ENCODE peak calls at places on chromosome 13, in four cellular contexts. M is SK-N-SH, U is K562, T is HepG2. R is an unnamed sample.

GRCh38 chr13:109700176-109700575 is 86.2 kb downstream of the IRS2 start:
- DNase-seq in M (peak; percentile 87), U (peak; percentile 75), T (no peak), R (no peak)

GRCh38 chr13:109331898-109332297 is 454.5 kb downstream of the IRS2 start:
- DNase-seq in M (peak; percentile 50), U (no peak), T (no peak), R (no peak)

GRCh38 chr13:23753523-23753922 is 135.7 kb downstream of the MIPEP start:
- DNase-seq in M (no peak), U (no peak), T (peak; percentile 90), R (no peak)

GRCh38 chr13:36094478-36094877 is 36.7 kb downstream of the DCLK1 start:
- DNase-seq in M (no peak), U (no peak), T (no peak), R (no peak)

GRCh38 chr13:91280806-91281205 is 66.7 kb upstream of the MIR17HG start:
- DNase-seq in M (no peak), U (no peak), T (no peak), R (no peak)

GRCh38 chr13:50334944-50335343 is 319.7 kb downstream of the KCNRG start:
- DNase-seq in M (no peak), U (peak; percentile 30), T (peak; percentile 50), R (no peak)

GRCh38 chr13:101919541-101920306 is 467.2 kb downstream of the ITGBL1 start:
- DNase-seq in M (peak; percentile 6), U (no peak), T (no peak), R (no peak)

GRCh38 chr13:64633948-64634347 is 2596.2 kb downstream of the PCDH9 start:
- DNase-seq in M (no peak), U (no peak), T (no peak), R (no peak)

GRCh38 chr13:19067767-19068166 is 113.9 kb downstream of the TUBA3C start:
- DNase-seq in M (no peak), U (no peak), T (no peak), R (no peak)

GRCh38 chr13:38417241-38417640 is 67.6 kb downstream of the UFM1 start:
- DNase-seq in M (no peak), U (no peak), T (no peak), R (no peak)

GRCh38 chr13:101945435-101945834 is 456.4 kb downstream of the FGF14 start:
- DNase-seq in M (no peak), U (no peak), T (no peak), R (no peak)

GRCh38 chr13:41004875-41005693 is 14.0 kb downstream of the ELF1 start:
- DNase-seq in M (no peak), U (peak; percentile 26), T (no peak), R (no peak)

GRCh38 chr13:112103971-112104872 is 37.3 kb downstream of the SOX1 start:
- DNase-seq in M (no peak), U (no peak), T (no peak), R (no peak)

GRCh38 chr13:51033431-51034185 is 77.5 kb downstream of the C13orf42 start:
- DNase-seq in M (no peak), U (no peak), T (no peak), R (no peak)

GRCh38 chr13:51000058-51000457 is 90.5 kb downstream of the RNASEH2B start:
- DNase-seq in M (no peak), U (no peak), T (no peak), R (no peak)

GRCh38 chr13:110610955-110611595 is 4.3 kb upstream of the NAXD start:
- DNase-seq in M (no peak), U (no peak), T (no peak), R (no peak)

GRCh38 chr13:109605846-109606245 is 180.5 kb downstream of the IRS2 start:
- DNase-seq in M (no peak), U (no peak), T (no peak), R (no peak)

GRCh38 chr13:24709186-24709913 is 29.1 kb downstream of the ATP12A start:
- DNase-seq in M (no peak), U (no peak), T (no peak), R (no peak)

GRCh38 chr13:54733639-54734038 is 1705.0 kb downstream of the OLFM4 start:
- DNase-seq in M (no peak), U (no peak), T (peak; percentile 3), R (no peak)

GRCh38 chr13:107867701-107868661 is 347.4 kb downstream of the LIG4 start:
- DNase-seq in M (peak; percentile 87), U (peak; percentile 85), T (no peak), R (no peak)

GRCh38 chr13:25213716-25214115 is 41.6 kb upstream of the AMER2 start:
- DNase-seq in M (no peak), U (no peak), T (no peak), R (no peak)

GRCh38 chr13:24348385-24348784 is 39.0 kb downstream of the C1QTNF9 start:
- DNase-seq in M (no peak), U (no peak), T (no peak), R (no peak)

GRCh38 chr13:25819856-25820530 is 231.8 kb downstream of the SHISA2 start:
- DNase-seq in M (no peak), U (no peak), T (no peak), R (no peak)

GRCh38 chr13:71149498-71150363 is 717.3 kb downstream of the DACH1 start:
- DNase-seq in M (no peak), U (no peak), T (no peak), R (no peak)
- TF ChIP-seq ELF1 in M (no peak), U (no peak), T (no peak), R (no peak)

GRCh38 chr13:44237276-44237767 is 136.3 kb upstream of the SERP2 start:
- DNase-seq in M (peak; percentile 24), U (no peak), T (no peak), R (no peak)
- H3K27ac ChIP-seq in M (peak overlapping the region; percentile 69), U (no peak overlapping the region), T (no peak overlapping the region), R (no peak overlapping the region)

DNA sequence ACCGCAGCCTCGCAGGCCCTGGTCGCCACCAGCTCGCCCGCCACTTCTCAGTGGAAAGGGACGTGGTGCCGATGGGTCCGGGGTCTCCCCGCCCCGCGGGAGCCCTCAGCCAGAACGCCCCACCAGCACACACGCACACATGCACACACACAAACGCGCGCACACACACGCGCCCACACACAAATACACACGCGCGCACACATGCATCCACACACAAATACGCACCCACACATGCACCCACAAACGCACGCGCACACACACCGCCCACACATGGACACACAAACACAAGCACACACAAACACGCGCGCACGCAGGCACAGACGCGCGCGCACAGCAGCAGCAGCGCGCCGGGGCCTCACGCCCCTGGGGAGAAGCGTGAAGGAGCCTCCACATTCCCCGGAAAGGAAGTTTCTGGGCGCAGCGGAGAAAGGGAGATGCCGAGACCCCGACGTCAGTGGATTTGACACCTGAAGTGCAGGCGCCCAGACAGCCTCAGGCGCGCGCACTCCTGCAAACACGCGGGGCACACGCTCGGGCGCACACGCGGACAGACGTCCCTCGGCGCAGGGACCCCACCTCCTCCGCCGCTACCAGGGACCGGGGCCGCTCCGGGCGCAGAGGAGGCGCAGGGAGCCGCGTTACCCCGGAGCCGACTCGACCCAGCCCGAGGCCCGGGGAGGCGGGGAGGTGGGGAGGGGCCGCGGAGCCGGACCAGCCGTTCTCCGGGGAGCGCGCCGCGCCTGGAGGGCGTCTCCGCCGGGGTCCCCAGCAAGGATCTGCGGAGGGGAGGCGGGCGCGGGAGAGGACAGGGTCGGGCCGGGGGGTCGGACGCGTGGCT is 623 bp downstream of the RASA3 start:
- DNase-seq in M (peak; percentile 80), U (peak; percentile 51), T (no peak), R (no peak)
- TF ChIP-seq ELF1 in M (no peak), U (no peak), T (no peak), R (no peak)

DNA sequence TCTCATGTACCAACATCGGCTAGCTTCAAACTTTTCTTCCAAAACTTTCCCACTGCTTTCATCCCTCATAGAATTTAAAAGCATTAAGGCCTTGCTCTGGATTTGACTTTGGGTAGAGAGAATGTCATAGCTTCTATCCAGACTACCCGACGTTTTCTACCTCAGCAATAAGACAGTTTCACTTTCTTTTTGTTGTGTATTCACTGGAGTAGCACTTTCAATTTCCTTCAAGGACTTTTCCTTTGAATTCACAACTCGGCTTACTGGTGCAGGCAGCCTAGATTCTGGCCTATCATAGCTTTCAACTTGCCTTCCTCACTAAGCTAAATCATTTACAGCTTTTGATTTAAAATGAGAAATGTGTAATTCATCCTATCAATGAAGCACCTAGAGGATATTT is 420.4 kb upstream of the GPC6 start:
- DNase-seq in M (no peak), U (no peak), T (no peak), R (no peak)
- H3K27ac ChIP-seq in M (no peak overlapping the region), U (no peak overlapping the region), T (no peak overlapping the region), R (no peak overlapping the region)

DNA sequence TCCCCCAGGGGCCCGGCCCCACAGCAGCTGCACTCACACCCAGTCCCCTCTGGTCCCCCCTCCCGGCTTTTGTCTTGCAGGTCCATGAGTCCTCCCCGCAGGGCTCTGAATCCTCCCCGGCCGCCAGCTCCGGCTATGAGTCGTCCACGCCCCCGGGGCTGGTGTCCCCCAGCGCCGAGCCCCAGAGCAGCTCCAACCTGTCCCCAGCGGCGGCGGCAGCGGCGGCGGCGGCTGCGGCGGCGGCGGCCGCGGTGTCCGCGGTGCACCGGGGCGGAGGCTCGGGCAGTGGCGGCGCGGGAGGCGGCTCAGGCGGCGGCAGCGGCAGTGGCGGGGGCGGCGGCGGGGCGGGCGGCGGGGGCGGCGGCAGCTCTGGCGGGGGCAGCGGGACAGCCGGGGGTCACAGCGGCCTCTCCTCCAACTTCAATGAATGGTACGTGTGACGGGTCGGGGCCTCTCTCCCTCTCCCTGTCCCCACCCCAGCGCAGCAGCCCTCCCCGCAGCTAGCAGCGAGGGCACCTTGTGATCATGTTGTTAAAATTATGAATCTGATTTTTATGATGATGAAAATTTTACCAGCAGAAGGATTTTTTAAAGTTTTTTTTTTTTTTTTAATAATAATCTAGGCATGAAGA is 3.8 kb downstream of the ZIC2 start:
- DNase-seq in M (no peak), U (no peak), T (no peak), R (no peak)
- TF ChIP-seq ELF1 in M (no peak), U (no peak), T (no peak), R (no peak)

GRCh38 chr13:33213024-33213795 is 72.3 kb downstream of the STARD13 start:
- DNase-seq in M (no peak), U (no peak), T (peak; percentile 46), R (no peak)
- H3K27ac ChIP-seq in M (peak overlapping the region; percentile 63), U (no peak overlapping the region), T (no peak overlapping the region), R (no peak overlapping the region)

GRCh38 chr13:30466358-30466714 is 600 bp upstream of the HMGB1 start:
- DNase-seq in M (no peak), U (no peak), T (no peak), R (no peak)

GRCh38 chr13:30465541-30466357 is at the start of gene HMGB1:
- DNase-seq in M (peak; percentile 88), U (peak; percentile 95), T (peak; percentile 98), R (peak; percentile 98)

GRCh38 chr13:30464496-30465351 is 1.0 kb downstream of the HMGB1 start:
- DNase-seq in M (peak; percentile 90), U (peak; percentile 65), T (peak; percentile 65), R (no peak)

GRCh38 chr13:30466841-30467252 is 1.1 kb upstream of the HMGB1 start:
- DNase-seq in M (no peak), U (peak; percentile 17), T (no peak), R (no peak)

DNA sequence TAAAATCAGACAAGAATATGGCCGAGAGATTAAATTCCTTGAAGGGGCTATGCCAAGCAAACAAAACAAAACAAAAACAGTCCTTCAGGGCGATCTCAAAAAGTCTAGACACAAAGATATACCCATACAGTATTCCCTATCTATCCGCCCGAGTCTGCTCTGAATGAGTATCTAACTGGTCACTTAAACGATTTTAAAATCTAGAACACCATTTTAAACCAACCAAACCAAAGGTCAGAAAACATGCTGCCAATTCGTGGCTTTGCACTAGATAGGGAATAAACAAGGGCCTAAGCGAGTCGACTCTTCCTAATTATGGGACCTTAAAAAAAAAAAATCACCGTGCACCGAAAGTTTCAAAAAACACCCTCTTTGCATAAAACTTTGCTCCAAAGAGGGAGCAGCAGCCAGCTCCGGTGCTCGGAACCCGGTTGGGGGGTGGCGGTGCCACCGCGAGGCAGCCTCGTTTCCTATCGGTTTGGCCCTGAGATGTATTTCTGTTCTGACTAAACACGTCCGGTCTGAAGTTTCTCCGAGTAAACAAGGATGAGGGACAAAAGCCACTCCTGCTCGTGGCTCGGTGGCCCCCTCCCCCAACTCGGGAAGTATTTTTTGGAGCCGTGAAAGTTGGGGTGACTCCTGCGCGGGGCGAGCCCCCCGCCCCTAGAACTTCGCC is 1.8 kb downstream of the HMGB1 start:
- DNase-seq in M (no peak), U (peak; percentile 15), T (peak; percentile 70), R (no peak)
- TF ChIP-seq ELF1 in M (no peak), U (no peak), T (no peak), R (no peak)

R was measured in HCT116.